ENCODE peak calls at places on chromosomes 7 and 10, in ten cellular contexts. B, H, C, T, G, M, O, S, W and J are unnamed samples.

GRCh38 chr7:149564340-149565095 is 66.9 kb upstream of the ZNF746 start:
- DNase-seq in T (no peak), B (no peak), G (no peak), O (no peak), H (no peak), W (no peak), C (no peak), S (no peak), M (no peak), J (no peak)

GRCh38 chr10:130337305-130337640 is 201.1 kb downstream of the GLRX3 start:
- DNase-seq in O (no peak), M (no peak), H (no peak), S (no peak), G (no peak), C (no peak), B (no peak), W (no peak), T (no peak), J (no peak)

GRCh38 chr10:22727663-22728062 is 13.3 kb upstream of the PIP4K2A start:
- DNase-seq in G (no peak), M (no peak), B (no peak), W (no peak), S (no peak), O (no peak), H (no peak), T (no peak), C (no peak), J (no peak)

GRCh38 chr10:6667679-6668270 is 87.7 kb upstream of the PRKCQ start:
- DNase-seq in C (no peak), M (peak), O (no peak), H (peak), T (no peak), B (peak), S (no peak), W (no peak), G (peak), J (no peak)

GRCh38 chr10:97336942-97337719 is 2.6 kb upstream of the FRAT2 start:
- DNase-seq in C (no peak), O (no peak), T (no peak), G (no peak), B (no peak), S (no peak), W (no peak), H (no peak), M (no peak), J (no peak)

GRCh38 chr10:123743441-123744225 is 77.5 kb downstream of the GPR26 start:
- DNase-seq in C (no peak), B (no peak), T (no peak), S (no peak), W (no peak), H (no peak), M (no peak), O (no peak), G (no peak), J (no peak)

GRCh38 chr7:45865594-45866410 is 7.1 kb downstream of the CCDC201 start:
- DNase-seq in S (no peak), M (no peak), B (no peak), W (no peak), H (no peak), T (peak), O (no peak), G (no peak), C (no peak), J (no peak)

GRCh38 chr10:86153751-86154150 is 212.8 kb downstream of the GRID1 start:
- DNase-seq in M (no peak), S (no peak), O (no peak), C (no peak), T (no peak), B (no peak), H (no peak), G (no peak), W (no peak), J (no peak)

GRCh38 chr7:151987748-151988529 is 31.7 kb downstream of the GALNTL5 start:
- DNase-seq in H (no peak), C (no peak), B (no peak), T (no peak), M (no peak), W (no peak), S (no peak), O (no peak), G (no peak), J (peak)

GRCh38 chr10:71831646-71832552 is 19.2 kb downstream of the PSAP start:
- DNase-seq in H (no peak), C (no peak), W (no peak), O (no peak), B (no peak), S (no peak), M (no peak), G (no peak), T (no peak), J (no peak)

GRCh38 chr10:78650122-78650521 is 418.6 kb upstream of the ZMIZ1 start:
- DNase-seq in H (no peak), B (no peak), T (no peak), O (no peak), S (no peak), G (no peak), W (no peak), C (no peak), M (no peak), J (no peak)

GRCh38 chr7:158378978-158379377 is 208.6 kb downstream of the PTPRN2 start:
- DNase-seq in O (no peak), S (no peak), W (no peak), T (peak), M (no peak), C (no peak), H (no peak), B (no peak), G (no peak), J (no peak)